ENCODE peak calls at places on chromosomes 5 and 9, in eight cellular contexts. V is fibroblast of lung, T is mammary epithelial cell, Q is GM12878, N is endothelial cell of umbilical vein, R is SK-N-MC, S is HCT116, G is K562. D is an unnamed sample.

GRCh38 chr5:149027636-149028035 is 35.2 kb downstream of the SH3TC2 start:
- DNase-seq in V (no peak), T (no peak), Q (no peak), N (no peak), R (no peak), S (no peak), G (no peak), D (no peak)

GRCh38 chr5:956178-956761 is 52.3 kb upstream of the NKD2 start:
- DNase-seq in V (no peak), T (no peak), Q (no peak), N (no peak), R (no peak), S (no peak), G (no peak), D (no peak)

GRCh38 chr5:27702339-27702820 is 664.0 kb upstream of the CDH9 start:
- DNase-seq in V (peak), T (no peak), Q (no peak), N (no peak), R (no peak), S (no peak), G (no peak), D (no peak)

GRCh38 chr9:112012026-112012902 is 115.7 kb downstream of the UGCG start:
- DNase-seq in V (peak), T (peak), Q (peak), N (peak), R (no peak), S (peak), G (no peak), D (peak)

GRCh38 chr9:104984121-104984520 is 56.2 kb upstream of the ABCA1 start:
- DNase-seq in V (no peak), T (no peak), Q (no peak), N (no peak), R (no peak), S (no peak), G (no peak), D (no peak)

GRCh38 chr5:123868267-123868666 is 356.3 kb downstream of the CSNK1G3 start:
- DNase-seq in V (no peak), T (no peak), Q (no peak), N (no peak), R (no peak), S (no peak), G (no peak), D (no peak)

GRCh38 chr9:134099123-134099761 is 31.4 kb upstream of the BRD3 start:
- DNase-seq in V (peak), T (peak), Q (peak), N (peak), R (peak), S (peak), G (peak), D (peak)

GRCh38 chr5:84393969-84394368 is 9.3 kb upstream of the EDIL3 start:
- DNase-seq in V (peak), T (peak), Q (no peak), N (peak), R (no peak), S (peak), G (no peak), D (peak)

GRCh38 chr9:93536874-93537273 is 39.5 kb upstream of the PHF2 start:
- DNase-seq in V (no peak), T (no peak), Q (no peak), N (no peak), R (no peak), S (no peak), G (no peak), D (no peak)

GRCh38 chr9:134189167-134189474 is 24.8 kb upstream of the RNU6ATAC start:
- DNase-seq in V (no peak), T (no peak), Q (no peak), N (no peak), R (no peak), S (no peak), G (no peak), D (no peak)

GRCh38 chr5:3103241-3103855 is 351.9 kb upstream of the IRX2 start:
- DNase-seq in V (no peak), T (no peak), Q (no peak), N (no peak), R (no peak), S (no peak), G (no peak), D (no peak)

GRCh38 chr9:90665072-90665471 is 22.4 kb upstream of the DIRAS2 start:
- DNase-seq in V (no peak), T (no peak), Q (no peak), N (no peak), R (no peak), S (no peak), G (no peak), D (no peak)

GRCh38 chr9:8579661-8580060 is 780.1 kb upstream of the DMAC1 start:
- DNase-seq in V (no peak), T (no peak), Q (no peak), N (no peak), R (no peak), S (no peak), G (no peak), D (no peak)

GRCh38 chr9:79431019-79431679 is 140.6 kb upstream of the TLE4 start:
- DNase-seq in V (no peak), T (no peak), Q (no peak), N (no peak), R (no peak), S (no peak), G (no peak), D (peak)

DNA sequence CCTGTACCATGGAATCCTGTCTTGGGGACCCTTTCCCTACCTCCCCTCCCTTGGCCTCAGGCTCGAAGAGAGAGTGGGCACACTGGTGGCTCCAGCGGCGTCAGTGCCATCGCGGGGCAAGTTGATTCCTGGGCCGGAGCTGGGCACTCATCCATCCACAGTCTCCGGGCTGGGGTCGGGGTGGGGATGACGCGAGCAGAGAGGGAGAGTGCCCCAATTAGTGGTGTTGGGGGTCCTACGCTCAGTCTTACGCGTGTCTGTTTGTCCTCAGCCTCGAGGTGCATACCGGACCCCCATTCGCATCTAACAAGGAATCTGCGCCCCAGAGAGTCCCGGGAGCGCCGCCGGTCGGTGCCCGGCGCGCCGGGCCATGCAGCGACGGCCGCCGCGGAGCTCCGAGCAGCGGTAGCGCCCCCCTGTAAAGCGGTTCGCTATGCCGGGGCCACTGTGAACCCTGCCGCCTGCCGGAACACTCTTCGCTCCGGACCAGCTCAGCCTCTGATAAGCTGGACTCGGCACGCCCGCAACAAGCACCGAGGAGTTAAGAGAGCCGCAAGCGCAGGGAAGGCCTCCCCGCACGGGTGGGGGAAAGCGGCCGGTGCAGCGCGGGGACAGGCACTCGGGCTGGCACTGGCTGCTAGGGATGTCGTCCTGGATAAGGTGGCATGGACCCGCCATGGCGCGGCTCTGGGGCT is 724 bp downstream of the NTRK2 start:
- DNase-seq in V (no peak), T (no peak), Q (no peak), N (no peak), R (no peak), S (no peak), G (no peak), D (no peak)
- TF ChIP-seq EZH2 in V (peak), T (no peak), Q (no peak), N (peak), R (no peak), S (no peak), G (no peak), D (no peak)

GRCh38 chr5:120886351-120886860 is 422.3 kb downstream of the PRR16 start:
- DNase-seq in V (no peak), T (no peak), Q (no peak), N (no peak), R (no peak), S (no peak), G (no peak), D (no peak)
- H3K9ac ChIP-seq in V (no peak), T (no peak), Q (no peak), N (no peak), R (no peak), S (no peak), G (no peak), D (no peak)

DNA sequence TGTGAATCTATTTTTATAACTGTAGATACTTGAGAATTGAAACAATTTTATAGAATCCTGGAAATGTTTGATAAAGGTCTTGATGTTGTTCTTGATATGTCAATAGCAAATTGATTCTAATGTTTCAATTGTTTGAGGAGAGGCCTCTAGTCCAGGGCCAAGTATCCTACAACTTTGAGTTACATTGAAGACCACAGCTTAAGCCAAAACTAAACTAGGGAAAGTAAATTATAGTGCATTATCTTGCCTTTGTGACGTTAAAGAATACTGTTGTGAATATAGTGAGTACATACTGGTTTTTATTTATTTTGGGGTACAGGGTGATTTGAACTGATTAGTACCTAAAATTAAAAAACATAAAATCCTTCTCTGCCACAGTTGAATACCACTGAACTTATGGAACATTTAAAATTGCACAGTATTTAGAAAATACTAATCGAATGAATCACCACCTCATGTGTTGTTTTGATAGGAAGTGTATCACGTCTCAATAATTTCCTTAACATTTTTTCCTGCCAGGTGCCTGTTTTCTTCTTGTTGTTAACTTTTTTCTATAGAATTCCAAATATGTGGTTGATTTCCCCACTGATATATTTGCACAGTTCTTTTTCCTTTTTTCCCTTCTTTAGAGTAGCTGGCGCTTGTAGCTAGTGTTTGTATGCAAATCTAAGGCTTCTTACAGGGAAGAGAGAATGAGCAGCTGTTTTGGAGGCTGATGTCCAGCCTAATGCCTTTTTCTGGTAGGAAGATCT is 12.5 kb downstream of the ARHGEF28 start:
- DNase-seq in V (peak), T (peak), Q (no peak), N (peak), R (no peak), S (no peak), G (no peak), D (peak)
- H3K27ac ChIP-seq in V (peak), T (peak), Q (no peak), N (peak), R (no peak), S (no peak), G (no peak), D (peak)

DNA sequence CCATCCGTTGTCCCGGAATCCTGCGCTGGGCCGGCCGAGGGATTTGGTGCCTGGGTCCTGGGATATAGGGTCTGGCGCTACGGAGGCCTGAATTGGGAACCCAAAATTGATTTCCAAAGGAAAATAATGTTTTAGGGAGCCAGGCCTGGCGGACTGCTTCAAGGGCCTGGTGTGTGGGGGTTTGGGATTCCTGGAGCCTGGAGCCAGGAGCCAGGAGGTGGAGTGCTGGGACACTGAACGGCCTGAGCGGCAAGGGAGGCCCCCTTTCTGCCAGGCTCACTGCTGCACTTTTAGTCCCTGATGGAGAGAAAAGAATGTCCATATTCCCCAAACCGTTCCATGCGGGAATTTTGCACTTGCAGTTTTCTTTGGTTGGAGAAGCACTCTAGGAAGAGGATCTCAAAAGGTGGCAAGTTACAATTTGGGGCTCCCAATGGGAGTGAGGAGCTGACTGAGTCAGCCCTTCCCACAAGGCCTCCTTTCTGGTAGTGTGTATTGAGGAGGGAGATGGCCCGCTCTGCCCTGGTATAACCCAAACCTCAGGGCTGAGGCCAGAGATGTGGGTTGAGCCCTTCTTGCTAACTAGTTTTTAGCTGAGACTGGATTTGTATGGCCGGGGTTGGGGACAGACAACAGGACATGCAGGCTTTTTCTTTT is 2.2 kb downstream of the LMX1B start:
- DNase-seq in V (no peak), T (peak), Q (no peak), N (no peak), R (no peak), S (no peak), G (no peak), D (no peak)
- TF ChIP-seq EZH2 in V (peak), T (no peak), Q (no peak), N (peak), R (no peak), S (no peak), G (no peak), D (no peak)

GRCh38 chr5:55624841-55625602 is 87.1 kb downstream of the SLC38A9 start:
- DNase-seq in V (no peak), T (no peak), Q (no peak), N (no peak), R (no peak), S (no peak), G (no peak), D (no peak)

GRCh38 chr5:55625913-55626312 is 86.2 kb downstream of the SLC38A9 start:
- DNase-seq in V (no peak), T (no peak), Q (no peak), N (no peak), R (no peak), S (no peak), G (no peak), D (no peak)

GRCh38 chr5:55623789-55624188 is 88.3 kb downstream of the SLC38A9 start:
- DNase-seq in V (no peak), T (no peak), Q (no peak), N (no peak), R (no peak), S (no peak), G (no peak), D (no peak)

GRCh38 chr5:55626805-55627204 is 85.3 kb downstream of the SLC38A9 start:
- DNase-seq in V (no peak), T (no peak), Q (no peak), N (no peak), R (peak), S (no peak), G (no peak), D (no peak)

DNA sequence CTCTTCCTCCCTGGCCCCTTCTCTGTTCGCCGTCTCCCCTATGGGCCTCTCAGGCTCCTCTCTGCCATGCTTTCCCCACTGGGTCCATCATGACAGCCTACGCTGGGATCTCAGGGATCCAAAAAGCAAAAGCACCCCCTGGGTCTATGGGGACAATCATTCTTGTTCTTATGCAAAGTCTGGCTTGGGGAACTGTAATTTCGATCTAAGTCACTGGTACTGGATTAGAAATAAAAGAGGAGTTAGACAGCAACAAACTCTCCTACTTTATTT is 86.6 kb downstream of the SLC38A9 start:
- DNase-seq in V (no peak), T (no peak), Q (no peak), N (no peak), R (no peak), S (no peak), G (no peak), D (no peak)
- H3K9ac ChIP-seq in V (no peak), T (no peak), Q (no peak), N (no peak), R (no peak), S (no peak), G (no peak), D (no peak)